ENCODE peak calls at places on chromosomes 4 and X, in seven cellular contexts. M, R, S, V, D, F and W are unnamed samples.

GRCh38 chr4:128379860-128380259 is 92.2 kb upstream of the PGRMC2 start:
- DNase-seq in R (peak; percentile 65), S (peak; percentile 49), D (peak; percentile 31), F (no peak), V (peak; percentile 14), M (no peak), W (peak; percentile 28)

GRCh38 chr4:74374561-74375327 is 9.8 kb downstream of the EREG start:
- DNase-seq in V (peak; percentile 74), D (peak; percentile 72), M (no peak), R (peak; percentile 86), F (peak; percentile 99), S (peak; percentile 90), W (no peak)

GRCh38 chr4:145488310-145488709 is 6.7 kb downstream of the SMAD1 start:
- DNase-seq in M (no peak), V (no peak), F (no peak), D (no peak), R (no peak), S (no peak), W (no peak)

GRCh38 chrX:110143454-110144210 is 140.7 kb downstream of the TMEM164 start:
- DNase-seq in D (no peak), F (peak; percentile 56), V (no peak), M (no peak), S (no peak), R (peak; percentile 18), W (no peak)

GRCh38 chrX:34585561-34585960 is 71.5 kb downstream of the TMEM47 start:
- DNase-seq in S (no peak), D (no peak), R (peak; percentile 1), M (no peak), F (no peak), V (no peak), W (no peak)

GRCh38 chrX:68915778-68916177 is 87.0 kb downstream of the EFNB1 start:
- DNase-seq in R (no peak), D (no peak), F (no peak), S (no peak), V (no peak), M (no peak), W (no peak)

GRCh38 chr4:25158817-25159216 is 1.4 kb downstream of the SEPSECS start:
- DNase-seq in D (no peak), V (no peak), R (no peak), F (no peak), S (no peak), M (no peak), W (no peak)

GRCh38 chr4:142238589-142238988 is 602.2 kb downstream of the IL15 start:
- DNase-seq in M (no peak), D (no peak), S (no peak), R (peak; percentile 24), F (peak; percentile 18), V (peak; percentile 54), W (no peak)

GRCh38 chr4:121189351-121189750 is 25.2 kb upstream of the TNIP3 start:
- DNase-seq in V (no peak), D (no peak), F (no peak), R (no peak), M (no peak), S (no peak), W (no peak)
- H3K4me3 ChIP-seq in V (no peak overlapping the region), D (no peak overlapping the region), F (no peak overlapping the region), R (no peak overlapping the region), M (no peak overlapping the region), S (no peak overlapping the region), W (no peak overlapping the region)

GRCh38 chr4:63556332-63556731 is 852.9 kb downstream of the TECRL start:
- DNase-seq in R (no peak), M (no peak), S (no peak), D (no peak), V (no peak), F (no peak), W (no peak)
- TF ChIP-seq CTCF in R (no peak), M (no peak), S (no peak), D (no peak), V (no peak), F (no peak), W (no peak)

GRCh38 chr4:86019906-86020305 is 339.9 kb downstream of the MAPK10 start:
- DNase-seq in V (no peak), D (no peak), F (peak; percentile 22), M (no peak), S (no peak), R (no peak), W (no peak)
- H3K4me3 ChIP-seq in V (no peak overlapping the region), D (no peak overlapping the region), F (no peak overlapping the region), M (no peak overlapping the region), S (no peak overlapping the region), R (no peak overlapping the region), W (no peak overlapping the region)

GRCh38 chr4:70945452-70946055 is 43.4 kb downstream of the MOB1B start:
- DNase-seq in R (no peak), S (no peak), D (no peak), F (no peak), V (peak; percentile 18), M (no peak), W (no peak)

GRCh38 chr4:70946944-70947343 is 44.8 kb downstream of the MOB1B start:
- DNase-seq in M (no peak), R (no peak), D (no peak), S (no peak), F (no peak), V (no peak), W (no peak)

GRCh38 chr4:70954032-70954431 is 39.4 kb upstream of the DCK start:
- DNase-seq in F (no peak), R (no peak), V (no peak), D (no peak), S (no peak), M (no peak), W (no peak)

GRCh38 chr4:70945046-70945445 is 42.9 kb downstream of the MOB1B start:
- DNase-seq in M (no peak), V (no peak), D (no peak), F (no peak), R (no peak), S (no peak), W (no peak)

GRCh38 chr4:70948665-70949284 is 44.7 kb upstream of the DCK start:
- DNase-seq in D (no peak), S (no peak), R (no peak), F (no peak), V (no peak), M (no peak), W (peak; percentile 21)
- TF ChIP-seq CTCF in D (no peak), S (no peak), R (no peak), F (peak; percentile 7), V (no peak), M (no peak), W (no peak)

GRCh38 chrX:65677954-65678469 is 10.6 kb downstream of the MSN start:
- DNase-seq in M (no peak), D (peak; percentile 28), S (no peak), V (peak; percentile 66), F (peak; percentile 79), R (peak; percentile 93), W (no peak)
- H3K4me3 ChIP-seq in M (no peak overlapping the region), D (peak overlapping the region; percentile 27), S (no peak overlapping the region), V (no peak overlapping the region), F (no peak overlapping the region), R (no peak overlapping the region), W (no peak overlapping the region)

GRCh38 chr4:70315928-70316327 is 18.9 kb upstream of the CABS1 start:
- DNase-seq in S (no peak), F (no peak), V (no peak), M (no peak), R (no peak), D (no peak), W (peak; percentile 18)
- TF ChIP-seq CTCF in S (no peak), F (peak; percentile 20), V (no peak), M (no peak), R (no peak), D (no peak), W (peak; percentile 40)

DNA sequence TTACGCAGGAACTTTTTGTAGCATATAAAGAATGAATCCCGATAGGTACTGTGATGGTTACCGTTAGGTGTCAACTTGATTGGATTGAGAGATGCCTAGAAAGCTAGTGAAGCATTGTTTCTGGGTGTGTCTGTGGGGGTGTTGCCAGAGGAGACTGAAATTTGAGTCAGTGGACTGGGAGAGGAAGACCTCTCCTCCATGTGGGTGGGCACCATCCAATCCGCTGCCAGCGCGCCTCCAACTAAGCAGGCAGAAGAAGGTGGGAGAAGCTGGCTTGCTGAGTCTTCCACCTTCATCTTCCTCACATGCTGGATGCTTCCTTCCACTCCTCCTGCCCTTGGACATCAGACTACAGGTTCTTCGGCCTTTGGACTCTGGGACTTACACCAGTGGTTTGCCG is 40.1 kb downstream of the WFS1 start:
- DNase-seq in S (no peak), M (no peak), F (no peak), R (no peak), D (no peak), V (no peak), W (no peak)
- H3K4me3 ChIP-seq in S (peak overlapping the region; percentile 53), M (peak overlapping the region; percentile 52), F (no peak overlapping the region), R (no peak overlapping the region), D (peak overlapping the region; percentile 38), V (no peak overlapping the region), W (no peak overlapping the region)